ENCODE peak calls at places on chromosomes 7 and 10, in six cellular contexts. R, P, L, B, U and Z are unnamed samples.

GRCh38 chr10:98420786-98421185 is 5.8 kb upstream of the PYROXD2 start:
- DNase-seq in R (no peak), P (peak), L (no peak), B (no peak), U (no peak), Z (no peak)

GRCh38 chr10:34729619-34730018 is 85.5 kb downstream of the PARD3 start:
- DNase-seq in R (no peak), P (no peak), L (no peak), B (no peak), U (no peak), Z (no peak)

GRCh38 chr7:105654994-105655900 is 74.0 kb upstream of the EFCAB10 start:
- DNase-seq in R (no peak), P (peak), L (peak), B (no peak), U (peak), Z (no peak)

GRCh38 chr10:8600192-8600591 is 545.7 kb downstream of the GATA3 start:
- DNase-seq in R (no peak), P (no peak), L (no peak), B (no peak), U (no peak), Z (no peak)

GRCh38 chr10:24451325-24451820 is 242.4 kb downstream of the KIAA1217 start:
- DNase-seq in R (no peak), P (no peak), L (no peak), B (no peak), U (no peak), Z (no peak)

GRCh38 chr10:117313641-117314040 is 61.6 kb downstream of the PDZD8 start:
- DNase-seq in R (no peak), P (no peak), L (no peak), B (no peak), U (no peak), Z (no peak)

GRCh38 chr10:123250640-123251039 is 96.4 kb downstream of the BUB3 start:
- DNase-seq in R (peak), P (no peak), L (no peak), B (no peak), U (no peak), Z (no peak)

GRCh38 chr7:77667459-77668090 is 28.7 kb upstream of the RSBN1L start:
- DNase-seq in R (no peak), P (no peak), L (no peak), B (no peak), U (no peak), Z (no peak)

GRCh38 chr10:23523251-23523650 is 84.4 kb downstream of the OTUD1 start:
- DNase-seq in R (no peak), P (no peak), L (no peak), B (no peak), U (no peak), Z (no peak)

GRCh38 chr7:29917583-29917982 is 72.0 kb downstream of the SCRN1 start:
- DNase-seq in R (no peak), P (no peak), L (no peak), B (no peak), U (no peak), Z (no peak)

GRCh38 chr10:25504838-25505237 is 330.0 kb downstream of the GPR158 start:
- DNase-seq in R (no peak), P (no peak), L (no peak), B (no peak), U (no peak), Z (no peak)

GRCh38 chr10:94194256-94194655 is 168.5 kb downstream of the NOC3L start:
- DNase-seq in R (no peak), P (no peak), L (no peak), B (no peak), U (peak), Z (peak)

GRCh38 chr10:110206988-110207804 is at the start of gene MXI1:
- DNase-seq in R (no peak), P (peak), L (peak), B (peak), U (peak), Z (peak)